ENCODE peak calls at places on chromosomes 12 and 14, in five cellular contexts. M, C, K, P and V are unnamed samples.

GRCh38 chr12:39831587-39832315 is 212.1 kb upstream of the ABCD2 start:
- DNase-seq in M (peak; percentile 38), C (peak; percentile 17), K (peak; percentile 77), P (peak; percentile 75), V (no peak)

GRCh38 chr12:18224745-18225144 is 36.6 kb upstream of the PIK3C2G start:
- DNase-seq in M (peak; percentile 68), C (peak; percentile 62), K (peak; percentile 21), P (peak; percentile 57), V (peak; percentile 43)

GRCh38 chr12:99979471-99979870 is 5.3 kb downstream of the ANKS1B start:
- DNase-seq in M (no peak), C (no peak), K (no peak), P (no peak), V (no peak)

GRCh38 chr14:77238996-77239395 is 32.0 kb downstream of the NGB start:
- DNase-seq in M (no peak), C (no peak), K (no peak), P (no peak), V (no peak)

GRCh38 chr14:105065280-105066228 is at the start of gene GPR132:
- DNase-seq in M (peak; percentile 30), C (no peak), K (no peak), P (peak; percentile 58), V (no peak)

GRCh38 chr12:51692016-51692415 is 101.0 kb downstream of the SCN8A start:
- DNase-seq in M (no peak), C (no peak), K (no peak), P (no peak), V (no peak)

GRCh38 chr12:52713960-52714886 is 10.9 kb upstream of the KRT77 start:
- DNase-seq in M (no peak), C (no peak), K (no peak), P (no peak), V (no peak)

GRCh38 chr12:106071686-106072085 is 67.1 kb downstream of the NUAK1 start:
- DNase-seq in M (no peak), C (peak; percentile 33), K (no peak), P (no peak), V (no peak)

GRCh38 chr14:103729496-103730448 is 14.2 kb downstream of the ZFYVE21 start:
- DNase-seq in M (no peak), C (no peak), K (no peak), P (no peak), V (no peak)

GRCh38 chr12:99287136-99287535 is 360.4 kb upstream of the GARIN6 start:
- DNase-seq in M (no peak), C (no peak), K (no peak), P (no peak), V (no peak)

GRCh38 chr14:45252356-45253069 is 489 bp downstream of the MIS18BP1 start:
- DNase-seq in M (peak; percentile 33), C (peak; percentile 16), K (no peak), P (peak; percentile 18), V (no peak)

GRCh38 chr14:106657460-106657859 is 1131.1 kb downstream of the TMEM121 start:
- DNase-seq in M (no peak), C (no peak), K (no peak), P (no peak), V (no peak)

DNA sequence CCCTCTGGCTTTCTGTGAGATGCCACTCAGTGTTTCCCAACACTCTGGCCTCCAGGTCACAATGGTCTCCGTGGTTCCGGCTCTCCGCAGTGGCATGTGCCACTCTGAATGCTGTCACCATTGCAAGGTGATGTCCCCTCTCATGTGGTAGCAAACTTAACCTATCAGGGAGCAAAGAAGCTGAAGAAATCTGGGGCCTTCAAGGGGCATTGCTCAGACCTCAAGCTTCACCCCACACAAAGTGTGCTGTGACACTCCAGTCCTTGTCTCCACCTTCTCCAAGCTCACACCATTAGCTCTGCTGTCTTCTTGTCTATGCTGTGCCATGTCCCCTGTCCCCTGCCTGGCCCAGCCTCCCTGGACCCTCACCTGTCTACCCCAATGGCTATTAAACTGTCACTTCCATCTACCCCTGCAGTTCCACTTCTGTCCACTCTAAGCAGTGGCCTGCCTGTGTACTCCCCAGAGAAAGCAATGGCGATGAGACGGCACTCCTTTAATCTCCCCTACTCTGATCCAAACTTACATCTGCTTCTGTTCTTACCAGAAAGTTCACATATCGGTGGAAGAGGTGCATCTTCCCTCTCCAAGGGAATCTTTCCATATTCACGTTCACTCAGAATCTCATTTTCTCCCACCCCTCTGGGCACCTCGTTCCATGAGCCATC is 93.7 kb downstream of the DHRS2 start:
- DNase-seq in M (no peak), C (no peak), K (peak; percentile 69), P (no peak), V (no peak)
- TF ChIP-seq CTCF in M (no peak), C (peak; percentile 20), K (peak; percentile 44), P (peak; percentile 29), V (no peak)

GRCh38 chr12:76422154-76422877 is 74.1 kb upstream of the BBS10 start:
- DNase-seq in M (peak; percentile 4), C (no peak), K (no peak), P (no peak), V (no peak)
- H3K4me3 ChIP-seq in M (no peak overlapping the region), C (no peak overlapping the region), K (no peak overlapping the region), P (peak overlapping the region; percentile 46), V (peak overlapping the region; percentile 14)

GRCh38 chr12:60489071-60489470 is 893.2 kb downstream of the SLC16A7 start:
- DNase-seq in M (no peak), C (no peak), K (no peak), P (peak; percentile 55), V (no peak)

GRCh38 chr12:60498656-60499055 is 902.8 kb downstream of the SLC16A7 start:
- DNase-seq in M (no peak), C (no peak), K (no peak), P (no peak), V (no peak)

DNA sequence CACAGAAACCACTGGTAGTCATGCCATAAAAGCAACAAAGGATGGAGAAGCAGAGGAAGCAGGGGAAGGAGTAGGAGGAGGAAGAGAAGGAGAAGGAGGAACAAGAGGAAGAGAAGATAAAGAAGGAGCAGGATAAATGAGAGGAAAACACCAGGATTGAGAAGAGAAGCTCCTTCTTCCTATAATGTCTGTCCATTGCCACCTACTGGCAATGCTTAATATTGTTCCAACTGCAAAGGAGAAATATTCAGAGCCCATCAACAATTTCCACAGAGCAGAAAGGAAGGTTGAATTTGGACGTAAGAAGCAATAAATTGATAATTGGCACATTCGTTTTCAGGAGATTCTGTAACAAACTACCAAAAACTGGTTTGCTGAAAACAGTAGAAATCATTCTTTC is 898.4 kb downstream of the SLC16A7 start:
- DNase-seq in M (peak; percentile 53), C (peak; percentile 64), K (peak; percentile 32), P (peak; percentile 77), V (peak; percentile 26)
- TF ChIP-seq CTCF in M (peak; percentile 47), C (peak; percentile 69), K (peak; percentile 64), P (peak; percentile 87), V (peak; percentile 64)

GRCh38 chr14:88559852-88560251 is 3.0 kb upstream of the ZC3H14 start:
- DNase-seq in M (peak; percentile 69), C (peak; percentile 78), K (peak; percentile 53), P (peak; percentile 63), V (peak; percentile 27)

GRCh38 chr14:88563845-88564244 is 1.0 kb downstream of the ZC3H14 start:
- DNase-seq in M (no peak), C (no peak), K (no peak), P (no peak), V (no peak)

GRCh38 chr14:88562831-88563686 is at the start of gene ZC3H14:
- DNase-seq in M (peak; percentile 93), C (peak; percentile 91), K (peak; percentile 77), P (peak; percentile 93), V (peak; percentile 68)

GRCh38 chr14:88565427-88565826 is 2.6 kb downstream of the ZC3H14 start:
- DNase-seq in M (no peak), C (no peak), K (no peak), P (no peak), V (no peak)

DNA sequence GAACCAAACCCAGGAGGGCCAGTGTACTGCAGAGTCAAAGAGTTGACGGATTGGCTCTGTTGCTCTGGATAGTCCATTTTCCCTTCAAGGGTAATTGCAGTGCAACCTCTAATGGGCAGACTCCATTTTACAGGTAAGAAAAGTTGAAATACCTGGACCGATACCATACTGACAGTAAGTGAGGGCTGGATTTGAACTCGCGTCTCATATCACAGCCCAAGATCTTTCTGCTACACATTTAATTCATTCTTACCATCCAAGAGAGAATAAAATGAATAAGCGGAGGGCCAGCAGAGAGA is 356 bp upstream of the ZC3H14 start:
- DNase-seq in M (no peak), C (no peak), K (no peak), P (no peak), V (no peak)
- H3K4me3 ChIP-seq in M (peak overlapping the region; percentile 90), C (peak overlapping the region; percentile 92), K (peak overlapping the region; percentile 100), P (peak overlapping the region; percentile 74), V (peak overlapping the region; percentile 93)

GRCh38 chr14:23093993-23094665 is 807 bp downstream of the ACIN1 start:
- DNase-seq in M (no peak), C (no peak), K (no peak), P (no peak), V (no peak)
- TF ChIP-seq CTCF in M (peak; percentile 36), C (peak; percentile 28), K (peak; percentile 77), P (peak; percentile 42), V (peak; percentile 47)

GRCh38 chr12:95380997-95381786 is 92.8 kb upstream of the METAP2 start:
- DNase-seq in M (peak; percentile 50), C (peak; percentile 61), K (no peak), P (peak; percentile 49), V (no peak)
- H3K4me3 ChIP-seq in M (no peak overlapping the region), C (no peak overlapping the region), K (no peak overlapping the region), P (no peak overlapping the region), V (no peak overlapping the region)

GRCh38 chr14:61271552-61271951 is 9.6 kb downstream of the TMEM30B start:
- DNase-seq in M (no peak), C (no peak), K (no peak), P (no peak), V (no peak)

GRCh38 chr14:61270714-61271113 is 10.4 kb downstream of the TMEM30B start:
- DNase-seq in M (no peak), C (no peak), K (no peak), P (no peak), V (no peak)

GRCh38 chr14:61267336-61267735 is 13.8 kb downstream of the TMEM30B start:
- DNase-seq in M (no peak), C (no peak), K (no peak), P (peak; percentile 32), V (no peak)

GRCh38 chr14:61268797-61269196 is 12.3 kb downstream of the TMEM30B start:
- DNase-seq in M (no peak), C (no peak), K (no peak), P (peak; percentile 46), V (no peak)

DNA sequence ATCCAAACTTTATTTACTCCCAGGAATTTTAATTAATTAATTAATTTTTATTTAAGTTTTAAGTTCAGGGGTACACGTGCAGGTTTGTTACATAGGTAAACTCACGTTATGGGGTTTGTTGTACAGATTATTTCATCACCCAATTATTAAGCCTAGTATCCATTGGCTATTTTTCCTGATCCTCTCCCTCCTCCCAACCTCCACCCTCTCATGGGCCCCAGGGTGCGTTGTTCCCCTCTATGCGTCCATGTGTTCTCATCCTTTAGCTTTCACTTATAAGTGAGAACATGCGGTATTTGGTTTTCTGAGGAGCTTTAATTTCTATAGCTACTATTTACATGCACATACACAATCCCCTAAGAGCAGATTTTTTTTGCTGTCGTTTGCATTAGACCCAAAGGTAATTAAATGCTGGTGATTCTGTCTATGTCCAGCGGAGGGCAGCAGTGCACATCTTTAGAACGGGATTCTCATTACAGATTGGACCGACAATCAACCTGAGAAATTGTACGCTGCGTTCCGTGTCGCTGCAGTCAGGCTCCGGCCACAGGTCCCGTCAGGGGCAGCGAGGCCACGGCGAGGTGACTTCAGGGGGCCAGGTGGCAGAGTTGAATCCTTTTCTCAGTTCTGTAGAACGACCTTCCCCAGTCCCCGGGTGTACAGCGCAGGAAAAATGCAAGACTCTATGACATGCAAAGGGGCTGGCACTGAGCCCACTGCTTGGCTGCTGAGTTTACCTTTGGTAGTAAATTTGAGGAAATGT is 11.6 kb downstream of the TMEM30B start:
- DNase-seq in M (peak; percentile 76), C (peak; percentile 75), K (peak; percentile 75), P (peak; percentile 98), V (peak; percentile 54)
- TF ChIP-seq CTCF in M (peak; percentile 72), C (peak; percentile 67), K (peak; percentile 88), P (peak; percentile 97), V (peak; percentile 73)